ENCODE peak calls at places on chromosomes 12 and 14, in five cellular contexts. W is WTC11, Z is HCT116, E is RWPE1, H is GM20000. C is an unnamed sample.

GRCh38 chr14:69404478-69404877 is 6.0 kb downstream of the SLC39A9 start:
- DNase-seq in Z (no peak), E (no peak), W (no peak), H (no peak), C (no peak)

GRCh38 chr14:59925797-59926196 is 5.9 kb downstream of the LRRC9 start:
- DNase-seq in H (no peak), Z (no peak), W (no peak), E (no peak), C (no peak)

GRCh38 chr12:131282292-131283080 is 328.8 kb downstream of the ADGRD1 start:
- DNase-seq in E (no peak), Z (no peak), W (no peak), H (no peak), C (no peak)

GRCh38 chr12:88921890-88922532 is 341.7 kb upstream of the KITLG start:
- DNase-seq in E (no peak), W (no peak), H (no peak), Z (no peak), C (no peak)

GRCh38 chr12:120110550-120111501 is 5.7 kb downstream of the RAB35 start:
- DNase-seq in W (peak), H (peak), E (no peak), Z (no peak), C (peak)

GRCh38 chr14:31911160-31911559 is 165.9 kb upstream of the ARHGAP5 start:
- DNase-seq in W (no peak), H (no peak), Z (no peak), E (no peak), C (no peak)

GRCh38 chr12:46667547-46667946 is 158.2 kb downstream of the SLC38A4 start:
- DNase-seq in W (no peak), H (no peak), Z (no peak), E (no peak), C (no peak)

GRCh38 chr14:58488550-58488949 is 61.0 kb downstream of the KIAA0586 start:
- DNase-seq in H (peak), W (no peak), Z (no peak), E (peak), C (no peak)

GRCh38 chr12:62248873-62249272 is 11.3 kb upstream of the USP15 start:
- DNase-seq in H (no peak), W (no peak), E (no peak), Z (no peak), C (no peak)

GRCh38 chr14:20262642-20263128 is 23.6 kb downstream of the OR11H4 start:
- DNase-seq in Z (peak), W (no peak), E (peak), H (no peak), C (no peak)

GRCh38 chr14:47278233-47278842 is 397.1 kb downstream of the MDGA2 start:
- DNase-seq in H (peak), E (peak), W (peak), Z (peak), C (no peak)

GRCh38 chr12:4025420-4026358 is 152.5 kb upstream of the PARP11 start:
- DNase-seq in W (peak), H (no peak), E (no peak), Z (no peak), C (no peak)

GRCh38 chr14:75141967-75142366 is 15.1 kb upstream of the NEK9 start:
- DNase-seq in W (no peak), Z (no peak), H (no peak), E (no peak), C (no peak)

GRCh38 chr12:63306476-63306875 is 155.5 kb upstream of the AVPR1A start:
- DNase-seq in E (no peak), H (no peak), W (no peak), Z (no peak), C (no peak)

GRCh38 chr14:67428501-67429031 is 16.6 kb upstream of the PLEK2 start:
- DNase-seq in Z (no peak), W (no peak), H (no peak), E (no peak), C (no peak)

GRCh38 chr12:47954467-47955045 is 8.8 kb upstream of the TMEM106C start:
- DNase-seq in W (no peak), E (no peak), H (no peak), Z (no peak), C (no peak)

GRCh38 chr12:66232258-66232657 is 43.2 kb downstream of the IRAK3 start:
- DNase-seq in E (no peak), Z (no peak), W (no peak), H (peak), C (no peak)

GRCh38 chr12:108855284-108856169 is 1.9 kb downstream of the SSH1 start:
- DNase-seq in H (no peak), W (no peak), Z (no peak), E (no peak), C (no peak)

GRCh38 chr14:74019743-74020142 is 594 bp downstream of the BBOF1 start:
- DNase-seq in W (no peak), Z (no peak), H (no peak), E (no peak), C (no peak)

GRCh38 chr14:75315143-75315542 is 36.5 kb downstream of the FOS start:
- DNase-seq in W (no peak), E (no peak), Z (no peak), H (no peak), C (no peak)

GRCh38 chr12:111166779-111167540 is 201.9 kb downstream of the PHETA1 start:
- DNase-seq in H (no peak), E (no peak), Z (no peak), W (no peak), C (no peak)

GRCh38 chr14:32397871-32398640 is 69.0 kb downstream of the AKAP6 start:
- DNase-seq in H (no peak), Z (no peak), E (peak), W (no peak), C (no peak)

GRCh38 chr14:95601650-95602049 is 66.8 kb downstream of the GLRX5 start:
- DNase-seq in Z (no peak), H (no peak), E (no peak), W (no peak), C (no peak)

GRCh38 chr14:95603415-95603814 is 68.6 kb downstream of the GLRX5 start:
- DNase-seq in W (no peak), Z (no peak), E (no peak), H (no peak), C (no peak)

DNA sequence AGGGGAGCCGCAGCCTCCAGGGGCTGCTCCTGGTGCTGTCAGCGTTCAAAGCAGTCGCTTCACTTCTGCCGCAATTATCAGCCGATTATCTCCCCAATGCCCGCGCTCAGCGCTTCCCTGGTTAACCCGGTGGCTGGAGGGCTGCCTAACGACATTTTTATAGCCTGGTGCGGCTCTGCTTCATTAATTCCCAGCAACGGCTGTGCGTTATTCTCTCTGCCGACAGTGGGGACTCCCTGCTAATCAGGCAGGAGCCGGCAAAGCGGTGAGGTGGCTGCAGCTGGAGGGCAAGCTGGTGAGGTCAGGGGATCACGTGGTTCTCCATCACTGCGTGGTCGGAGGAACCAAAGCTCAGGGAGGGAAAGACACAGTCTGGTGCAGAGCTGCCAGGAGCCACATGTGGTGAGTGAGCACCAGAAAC is 62.9 kb downstream of the GLRX5 start:
- DNase-seq in W (peak), H (peak), Z (no peak), E (no peak), C (no peak)
- TF ChIP-seq CTCF in W (no peak), H (no peak), Z (no peak), E (no peak), C (no peak)

GRCh38 chr14:100213587-100213955 is 25.4 kb upstream of the YY1 start:
- DNase-seq in W (no peak), Z (no peak), H (no peak), E (no peak), C (no peak)

GRCh38 chr14:100214768-100215079 is 24.2 kb upstream of the YY1 start:
- DNase-seq in W (no peak), E (no peak), H (no peak), Z (no peak), C (no peak)

GRCh38 chr14:100212476-100213333 is 26.2 kb upstream of the YY1 start:
- DNase-seq in E (no peak), H (peak), Z (no peak), W (no peak), C (no peak)

GRCh38 chr14:100213956-100214767 is 24.8 kb upstream of the YY1 start:
- DNase-seq in E (peak), Z (peak), W (peak), H (peak), C (peak)

GRCh38 chr14:100215330-100215885 is 23.5 kb upstream of the YY1 start:
- DNase-seq in H (no peak), W (no peak), Z (no peak), E (no peak), C (no peak)
- TF ChIP-seq CTCF in H (no peak), W (no peak), Z (no peak), E (no peak), C (no peak)

DNA sequence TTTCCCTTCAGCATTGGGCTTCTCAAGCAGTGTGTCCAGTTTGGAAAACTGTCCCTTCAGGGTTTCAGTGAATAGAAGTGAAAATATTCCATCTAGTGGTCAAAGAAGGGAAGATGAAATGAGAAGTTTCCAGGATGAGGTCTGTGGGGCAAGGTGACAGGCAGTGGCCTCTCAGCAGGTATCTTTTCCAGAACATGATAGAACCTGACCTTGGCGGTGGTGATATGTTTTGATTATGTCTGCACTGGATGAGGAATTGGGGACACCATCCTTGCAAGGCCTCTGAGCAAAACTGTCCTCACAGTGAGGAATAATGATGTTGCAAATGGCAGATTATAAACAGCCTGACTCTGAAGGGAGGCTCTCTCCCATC is 4.7 kb downstream of the GPX2 start:
- DNase-seq in E (no peak), H (no peak), Z (no peak), W (no peak), C (no peak)
- TF ChIP-seq CTCF in E (no peak), H (no peak), Z (peak), W (no peak), C (no peak)

DNA sequence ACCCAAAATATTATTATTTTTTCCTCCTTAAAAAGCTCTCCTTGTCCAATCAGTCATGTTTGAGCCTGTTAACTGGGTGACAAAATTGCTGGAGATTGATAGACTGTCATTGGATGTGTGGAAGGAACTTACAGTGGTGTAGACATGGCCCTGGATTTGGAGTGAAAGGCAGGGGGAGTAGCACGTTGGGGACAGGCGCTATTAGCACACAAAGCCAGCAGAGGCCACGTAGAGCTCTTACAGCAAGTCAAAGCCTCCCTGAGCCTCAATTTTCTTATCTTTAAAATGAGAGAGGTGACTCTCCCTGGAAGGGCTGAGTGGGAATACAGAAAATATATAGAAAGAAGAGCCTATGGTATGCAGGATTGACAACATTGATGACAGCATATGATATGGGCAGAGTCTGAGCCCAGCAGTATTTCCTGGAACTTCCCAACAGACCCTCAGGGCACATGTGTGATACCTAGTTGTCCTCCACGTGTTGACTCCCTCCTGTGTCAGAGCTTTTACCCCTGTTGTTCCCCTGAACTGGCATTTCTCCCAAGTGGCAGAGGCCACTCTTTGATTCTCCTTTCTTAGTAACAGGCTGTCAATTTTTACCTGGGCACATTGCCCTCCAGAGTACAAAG is 504.9 kb downstream of the VRK1 start:
- DNase-seq in Z (no peak), W (no peak), E (no peak), H (no peak), C (no peak)
- TF ChIP-seq CTCF in Z (no peak), W (no peak), E (no peak), H (no peak), C (no peak)

C was measured in activated B cell treated with CpG ODN at 0.5 μM for 24 hours.